ENCODE peak calls at places on chromosomes 5 and 9, in five cellular contexts. S, W, L, I and E are unnamed samples.
A peak's percentile ranks its signal among the peaks of the same experiment; 100 is the strongest.

GRCh38 chr5:1521054-1521453 is 2.7 kb downstream of the LPCAT1 start:
- DNase-seq in S (no peak), W (no peak), L (peak; percentile 9), I (no peak), E (no peak)

GRCh38 chr5:135026645-135027317 is 7.2 kb downstream of the PITX1 start:
- DNase-seq in S (no peak), W (no peak), L (no peak), I (no peak), E (no peak)

GRCh38 chr9:137254624-137255447 is at the start of gene NELFB:
- DNase-seq in S (peak; percentile 94), W (peak; percentile 92), L (peak; percentile 93), I (peak; percentile 95), E (peak; percentile 100)

GRCh38 chr5:80077317-80077716 is 42.2 kb downstream of the THBS4 start:
- DNase-seq in S (no peak), W (no peak), L (no peak), I (no peak), E (no peak)

GRCh38 chr5:65203746-65204145 is 278.0 kb downstream of the ADAMTS6 start:
- DNase-seq in S (no peak), W (peak; percentile 69), L (no peak), I (no peak), E (no peak)

GRCh38 chr9:129584136-129584535 is 36.8 kb downstream of the C9orf50 start:
- DNase-seq in S (peak; percentile 72), W (peak; percentile 91), L (peak; percentile 69), I (peak; percentile 61), E (peak; percentile 73)

GRCh38 chr5:93891491-93892480 is 150.4 kb upstream of the POU5F2 start:
- DNase-seq in S (no peak), W (no peak), L (no peak), I (no peak), E (no peak)

GRCh38 chr9:86098793-86099694 is at the start of gene GOLM1:
- DNase-seq in S (peak; percentile 35), W (peak; percentile 70), L (peak; percentile 55), I (peak; percentile 66), E (peak; percentile 78)

GRCh38 chr9:12640021-12640587 is 53.1 kb upstream of the TYRP1 start:
- DNase-seq in S (no peak), W (peak; percentile 77), L (no peak), I (no peak), E (no peak)

GRCh38 chr5:31193591-31194457 is at the start of gene CDH6:
- DNase-seq in S (peak; percentile 32), W (peak; percentile 46), L (peak; percentile 82), I (peak; percentile 34), E (no peak)

GRCh38 chr5:115349001-115349817 is 52.8 kb upstream of the CCDC112 start:
- DNase-seq in S (peak; percentile 40), W (peak; percentile 86), L (no peak), I (peak; percentile 47), E (no peak)

GRCh38 chr9:89522261-89522978 is 24.5 kb upstream of the SEMA4D start:
- DNase-seq in S (no peak), W (no peak), L (no peak), I (no peak), E (peak; percentile 81)

GRCh38 chr9:126166866-126167265 is 159.8 kb upstream of the MVB12B start:
- DNase-seq in S (no peak), W (no peak), L (no peak), I (no peak), E (no peak)

GRCh38 chr5:158320178-158320674 is 461.3 kb upstream of the CLINT1 start:
- DNase-seq in S (no peak), W (no peak), L (no peak), I (peak; percentile 18), E (no peak)

GRCh38 chr5:151719228-151719861 is 32.6 kb upstream of the SPARC start:
- DNase-seq in S (no peak), W (peak; percentile 70), L (peak; percentile 43), I (peak; percentile 49), E (no peak)

GRCh38 chr9:18666348-18666747 is 192.4 kb downstream of the ADAMTSL1 start:
- DNase-seq in S (no peak), W (peak; percentile 48), L (no peak), I (no peak), E (no peak)

GRCh38 chr5:81626524-81626923 is 124.4 kb downstream of the SSBP2 start:
- DNase-seq in S (no peak), W (peak; percentile 71), L (no peak), I (peak; percentile 74), E (no peak)

GRCh38 chr5:122805481-122805880 is 30.6 kb downstream of the SNX2 start:
- DNase-seq in S (no peak), W (peak; percentile 55), L (no peak), I (no peak), E (no peak)

GRCh38 chr9:129162901-129163670 is 15.0 kb downstream of the IER5L start:
- DNase-seq in S (no peak), W (peak; percentile 38), L (no peak), I (no peak), E (no peak)

GRCh38 chr9:116112236-116112635 is 41.4 kb upstream of the PAPPA start:
- DNase-seq in S (no peak), W (peak; percentile 39), L (no peak), I (no peak), E (no peak)

GRCh38 chr9:99509900-99510299 is 287.8 kb downstream of the SEC61B start:
- DNase-seq in S (no peak), W (no peak), L (no peak), I (no peak), E (peak; percentile 31)

GRCh38 chr9:99509291-99509826 is 287.3 kb downstream of the SEC61B start:
- DNase-seq in S (no peak), W (no peak), L (no peak), I (no peak), E (no peak)

GRCh38 chr9:99515087-99515486 is 293.0 kb downstream of the SEC61B start:
- DNase-seq in S (no peak), W (no peak), L (no peak), I (no peak), E (peak; percentile 29)

GRCh38 chr9:99513441-99514112 is 291.5 kb downstream of the SEC61B start:
- DNase-seq in S (no peak), W (no peak), L (no peak), I (no peak), E (peak; percentile 59)

GRCh38 chr9:99511723-99512122 is 289.6 kb downstream of the SEC61B start:
- DNase-seq in S (no peak), W (no peak), L (peak; percentile 25), I (no peak), E (no peak)
- TF ChIP-seq CTCF in S (no peak), W (peak; percentile 18), L (no peak), I (no peak), E (no peak)

DNA sequence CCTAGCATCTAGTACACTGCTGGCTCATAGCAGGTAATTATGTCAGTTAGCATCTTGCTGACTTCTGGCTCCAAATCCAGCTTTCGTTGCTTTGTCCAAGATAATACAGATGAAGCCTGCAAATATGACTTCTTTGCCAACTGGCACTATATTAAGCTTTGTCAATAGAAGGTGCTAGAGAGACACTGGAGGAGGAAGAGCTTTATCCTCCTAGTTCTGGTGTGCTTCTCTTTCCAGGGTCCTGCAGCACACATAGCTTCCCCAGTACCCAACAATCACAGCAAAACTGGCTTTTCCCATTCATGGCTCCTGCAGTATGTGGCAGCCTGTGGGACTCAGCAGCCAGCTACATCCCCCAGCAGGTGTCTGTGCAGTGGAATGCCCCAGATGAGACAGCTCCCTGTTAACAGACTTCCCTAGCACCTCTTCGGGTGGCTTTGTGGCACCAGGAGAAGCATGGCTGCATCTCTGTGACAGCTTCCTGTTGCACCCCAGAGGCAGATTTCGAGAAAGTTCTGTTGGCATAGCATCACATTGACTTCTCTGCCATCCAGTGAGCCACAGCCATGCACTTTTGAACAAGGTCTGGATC is 147.8 kb downstream of the OXCT1 start:
- DNase-seq in S (no peak), W (peak; percentile 41), L (peak; percentile 14), I (no peak), E (no peak)
- TF ChIP-seq CTCF in S (no peak), W (peak; percentile 30), L (no peak), I (no peak), E (peak; percentile 43)

DNA sequence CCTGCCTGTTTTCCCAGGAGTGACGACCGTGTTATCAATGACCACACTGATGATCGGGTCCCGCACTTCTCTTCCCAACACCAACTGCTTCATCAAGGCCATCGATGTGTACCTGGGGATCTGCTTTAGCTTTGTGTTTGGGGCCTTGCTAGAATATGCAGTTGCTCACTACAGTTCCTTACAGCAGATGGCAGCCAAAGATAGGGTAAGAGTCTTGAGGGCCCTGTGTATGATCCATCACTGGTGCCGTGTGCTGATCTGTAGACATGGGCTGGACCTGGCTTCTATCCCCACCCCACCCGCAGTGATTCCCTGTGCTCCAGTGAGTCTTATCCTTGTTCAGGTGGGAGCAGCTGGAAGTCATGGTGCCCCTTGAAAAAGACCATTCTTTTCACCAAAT is 26.0 kb downstream of the GABRP start:
- DNase-seq in S (no peak), W (peak; percentile 73), L (peak; percentile 30), I (no peak), E (peak; percentile 34)
- TF ChIP-seq CTCF in S (no peak), W (peak; percentile 65), L (no peak), I (peak; percentile 60), E (peak; percentile 27)

DNA sequence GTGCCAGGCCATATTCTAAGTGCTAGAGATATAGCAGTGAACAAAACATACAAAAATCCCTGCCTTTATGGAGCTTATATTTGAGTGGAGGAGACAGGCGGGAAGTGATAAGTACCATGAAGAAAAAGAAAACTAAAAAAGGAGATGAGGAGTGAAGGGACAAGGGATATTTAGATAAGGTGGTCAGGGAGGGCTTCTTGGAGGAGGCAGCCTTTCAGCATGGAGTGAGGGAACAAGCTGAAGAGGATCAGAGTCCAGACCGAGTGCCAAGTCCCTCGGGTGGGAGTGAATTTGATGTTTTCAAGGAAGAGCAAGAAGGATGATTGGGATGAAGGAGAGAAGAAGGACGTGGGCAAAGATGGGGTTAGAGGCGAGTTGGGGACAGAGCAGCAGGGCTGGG is 190.5 kb downstream of the FSTL4 start:
- DNase-seq in S (no peak), W (no peak), L (no peak), I (no peak), E (no peak)
- TF ChIP-seq CTCF in S (no peak), W (no peak), L (no peak), I (no peak), E (no peak)